ENCODE peak calls at places on chromosome 22, in five cellular contexts. P, O, B, G and M are unnamed samples.
A peak's percentile ranks its signal among the peaks of the same experiment; 100 is the strongest.

GRCh38 chr22:29476116-29476515 is 3.9 kb upstream of the NEFH start:
- DNase-seq in P (no peak), O (no peak), B (no peak), G (peak; percentile 51), M (no peak)

GRCh38 chr22:47396105-47396504 is 633.7 kb downstream of the TBC1D22A start:
- DNase-seq in P (no peak), O (no peak), B (no peak), G (peak; percentile 10), M (no peak)

GRCh38 chr22:35736701-35737100 is 19.0 kb downstream of the APOL5 start:
- DNase-seq in P (no peak), O (no peak), B (no peak), G (no peak), M (no peak)

GRCh38 chr22:17980013-17980510 is 44.3 kb downstream of the MICAL3 start:
- DNase-seq in P (no peak), O (no peak), B (no peak), G (peak; percentile 56), M (no peak)

GRCh38 chr22:17884084-17884483 is 109.8 kb upstream of the BID start:
- DNase-seq in P (no peak), O (no peak), B (no peak), G (peak; percentile 47), M (no peak)

GRCh38 chr22:29050457-29050856 is 11.2 kb downstream of the C22orf31 start:
- DNase-seq in P (no peak), O (no peak), B (no peak), G (no peak), M (no peak)

GRCh38 chr22:42437488-42438292 is 5.5 kb upstream of the NFAM1 start:
- DNase-seq in P (peak; percentile 79), O (peak; percentile 85), B (no peak), G (peak; percentile 94), M (peak; percentile 10)

GRCh38 chr22:25492162-25492561 is 72.3 kb upstream of the GRK3 start:
- DNase-seq in P (no peak), O (no peak), B (no peak), G (no peak), M (no peak)

GRCh38 chr22:23608583-23608982 is 23.5 kb downstream of the DRICH1 start:
- DNase-seq in P (no peak), O (no peak), B (no peak), G (peak; percentile 83), M (no peak)